ENCODE peak calls at places on chromosomes 5 and 9, in ten cellular contexts. X is A549, K is IMR-90, B is tibial artery, I is left lung, H is tibial nerve, O is osteoblast, Y is OCI-LY7, J is A673, U is HCT116. C is an unnamed sample.

GRCh38 chr5:113189291-113189690 is 212.7 kb downstream of the DCP2 start:
- DNase-seq in Y (no peak), O (no peak), U (no peak), X (no peak), B (no peak), I (no peak), H (no peak), K (no peak), J (no peak), C (no peak)

GRCh38 chr5:6587171-6587570 is 45.7 kb downstream of the NSUN2 start:
- DNase-seq in K (no peak), O (no peak), Y (no peak), H (no peak), B (no peak), I (no peak), J (no peak), X (no peak), U (no peak), C (no peak)

GRCh38 chr9:100492952-100493351 is 20.0 kb downstream of the TMEFF1 start:
- DNase-seq in X (peak; percentile 20), I (no peak), K (peak; percentile 22), H (no peak), U (no peak), Y (peak; percentile 33), J (no peak), B (no peak), O (no peak), C (no peak)

GRCh38 chr5:135486131-135486530 is 34.0 kb upstream of the TIFAB start:
- DNase-seq in O (no peak), X (no peak), U (no peak), I (no peak), Y (no peak), H (no peak), B (no peak), K (no peak), J (no peak), C (no peak)

GRCh38 chr9:125694478-125694877 is 12.5 kb downstream of the MAPKAP1 start:
- DNase-seq in X (no peak), K (peak; percentile 12), B (no peak), O (no peak), J (peak; percentile 45), U (no peak), Y (no peak), H (no peak), I (no peak), C (no peak)

GRCh38 chr9:109035684-109036423 is 22.6 kb upstream of the CTNNAL1 start:
- DNase-seq in X (peak; percentile 80), B (no peak), O (no peak), K (peak; percentile 85), Y (no peak), H (peak; percentile 75), U (peak; percentile 74), I (peak; percentile 61), J (peak; percentile 73), C (peak; percentile 53)

GRCh38 chr9:124803911-124804310 is 27.0 kb downstream of the OLFML2A start:
- DNase-seq in I (no peak), J (no peak), B (no peak), H (no peak), Y (no peak), O (no peak), K (no peak), U (no peak), X (no peak), C (no peak)

GRCh38 chr5:75720882-75721281 is 3.6 kb upstream of the POC5 start:
- DNase-seq in H (no peak), O (no peak), X (no peak), K (no peak), U (no peak), Y (no peak), I (no peak), J (no peak), B (no peak), C (no peak)

GRCh38 chr5:53109041-53109435 is 519 bp downstream of the MOCS2 start:
- DNase-seq in B (no peak), H (no peak), K (no peak), O (no peak), I (no peak), J (peak; percentile 36), X (peak; percentile 6), Y (peak; percentile 14), U (no peak), C (no peak)

GRCh38 chr5:66646570-66646969 is 50.4 kb downstream of the MAST4 start:
- DNase-seq in H (no peak), Y (no peak), I (no peak), K (no peak), U (no peak), J (no peak), B (no peak), X (no peak), O (no peak), C (no peak)

GRCh38 chr9:93672622-93673270 is 96.4 kb downstream of the PHF2 start:
- DNase-seq in I (no peak), B (peak; percentile 34), H (no peak), X (no peak), J (no peak), O (no peak), U (no peak), K (no peak), Y (no peak), C (no peak)

GRCh38 chr9:69253057-69253456 is 72.0 kb upstream of the ENTREP1 start:
- DNase-seq in O (no peak), I (no peak), H (no peak), U (no peak), K (peak; percentile 6), B (no peak), Y (no peak), J (peak; percentile 37), X (no peak), C (no peak)

DNA sequence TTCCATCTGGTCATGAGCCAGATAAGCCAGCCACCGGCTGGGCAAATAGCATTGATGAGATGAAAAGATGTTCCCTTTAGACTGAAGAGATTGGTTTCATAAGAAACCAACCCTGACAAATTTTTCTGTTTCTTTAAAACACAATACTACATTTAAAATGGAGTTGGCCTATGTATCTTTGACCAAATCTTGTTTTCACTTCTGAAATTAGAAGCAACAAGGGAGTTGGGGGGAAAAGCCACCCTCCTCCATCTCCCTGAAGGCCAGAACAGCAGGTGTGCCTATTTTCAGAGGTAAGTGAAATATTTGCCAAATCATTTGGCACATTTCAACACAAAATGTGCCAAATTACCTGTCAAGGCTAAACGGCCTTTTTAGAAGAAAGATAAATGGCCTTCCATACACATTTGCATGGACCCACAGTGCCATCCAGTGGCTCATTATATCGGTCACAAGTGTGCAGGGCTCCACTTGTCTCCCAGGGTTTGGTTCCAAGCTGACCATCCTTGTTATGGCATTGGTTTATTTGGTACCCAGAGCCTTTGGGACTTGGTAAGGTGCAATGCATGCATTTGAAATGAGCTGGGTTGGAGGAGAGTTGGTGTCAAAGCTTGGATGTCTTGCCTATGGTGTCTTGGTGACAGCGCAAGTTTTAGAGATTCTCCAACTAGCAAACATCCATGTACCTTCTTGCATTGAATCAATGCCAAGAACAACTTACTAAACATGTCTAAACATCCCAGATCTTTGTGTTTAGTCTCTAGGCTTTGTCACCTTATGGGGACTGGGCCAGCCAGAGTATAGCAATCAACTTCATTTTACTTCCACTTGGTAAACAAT is 372.0 kb upstream of the KIF2A start:
- DNase-seq in U (peak; percentile 34), H (peak; percentile 47), J (peak; percentile 83), X (peak; percentile 76), Y (peak; percentile 11), K (peak; percentile 29), O (peak; percentile 57), I (no peak), B (no peak), C (peak; percentile 1)
- TF ChIP-seq CTCF in U (peak; percentile 61), H (peak; percentile 40), J (peak; percentile 78), X (peak; percentile 80), Y (peak; percentile 62), K (peak; percentile 52), O (peak; percentile 72), I (peak; percentile 58), B (peak; percentile 36), C (peak; percentile 48)

DNA sequence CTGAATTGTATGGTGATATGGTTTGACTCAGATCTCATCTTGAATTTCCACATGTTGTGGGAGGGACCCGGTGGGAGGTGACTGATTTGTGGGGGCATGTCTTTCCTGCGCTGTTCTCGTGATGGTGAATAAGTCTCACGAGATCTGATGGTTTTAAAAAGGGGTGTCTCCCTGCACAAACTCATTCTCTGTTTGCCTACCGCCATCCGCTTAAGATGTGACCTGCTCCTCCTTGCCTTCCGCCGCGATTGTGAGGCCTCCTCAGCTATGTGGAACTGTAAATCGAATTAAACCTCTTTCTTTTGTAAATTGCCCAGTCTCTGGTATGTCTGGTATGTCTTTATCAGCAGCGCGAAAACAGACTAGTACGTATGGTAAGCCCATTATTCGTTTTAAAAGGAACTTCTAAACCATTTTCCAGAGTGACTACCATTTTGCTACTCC is 48.7 kb downstream of the SLC36A1 start:
- DNase-seq in U (no peak), K (peak; percentile 58), X (no peak), I (no peak), Y (no peak), H (no peak), J (peak; percentile 15), B (no peak), O (no peak), C (no peak)
- H3K27ac ChIP-seq in U (no peak overlapping the region), K (no peak overlapping the region), X (no peak overlapping the region), I (no peak overlapping the region), Y (no peak overlapping the region), H (no peak overlapping the region), J (no peak overlapping the region), B (no peak overlapping the region), O (no peak overlapping the region), C (peak overlapping the region; percentile 31)

GRCh38 chr5:161549106-161549505 is 2.6 kb upstream of the GABRB2 start:
- DNase-seq in O (peak; percentile 82), J (no peak), U (no peak), I (no peak), X (peak; percentile 10), B (no peak), K (no peak), H (no peak), Y (no peak), C (no peak)

GRCh38 chr5:161547573-161548471 is 1.3 kb upstream of the GABRB2 start:
- DNase-seq in I (no peak), X (peak; percentile 1), Y (peak; percentile 29), U (no peak), O (peak; percentile 68), H (no peak), B (no peak), K (no peak), J (no peak), C (no peak)

GRCh38 chr5:161546463-161547301 is at the start of gene GABRB2:
- DNase-seq in K (no peak), X (peak; percentile 25), B (no peak), U (no peak), J (peak; percentile 48), I (peak; percentile 54), H (peak; percentile 14), Y (peak; percentile 84), O (peak; percentile 91), C (no peak)

GRCh38 chr5:161545701-161546462 is 643 bp downstream of the GABRB2 start:
- DNase-seq in O (peak; percentile 29), H (no peak), I (no peak), X (no peak), Y (peak; percentile 42), B (no peak), K (no peak), J (no peak), U (no peak), C (no peak)

GRCh38 chr5:161548472-161549094 is 2.1 kb upstream of the GABRB2 start:
- DNase-seq in Y (peak; percentile 4), I (no peak), U (no peak), H (no peak), O (peak; percentile 50), K (no peak), J (no peak), X (no peak), B (no peak), C (no peak)
- H3K4me3 ChIP-seq in Y (peak overlapping the region; percentile 92), I (no peak overlapping the region), U (no peak overlapping the region), H (no peak overlapping the region), O (no peak overlapping the region), K (no peak overlapping the region), J (no peak overlapping the region), X (peak overlapping the region; percentile 40), B (peak overlapping the region; percentile 48), C (no peak overlapping the region)

GRCh38 chr5:32794086-32794485 is 83.0 kb downstream of the NPR3 start:
- DNase-seq in X (peak; percentile 29), Y (no peak), U (no peak), B (no peak), H (no peak), J (no peak), K (peak; percentile 54), O (peak; percentile 65), I (no peak), C (no peak)
- TF ChIP-seq CTCF in X (peak; percentile 10), Y (no peak), U (peak; percentile 45), B (peak; percentile 11), H (no peak), J (peak; percentile 26), K (peak; percentile 48), O (peak; percentile 55), I (peak; percentile 12), C (peak; percentile 58)